ENCODE peak calls at places on chromosomes 6 and 20, in nine cellular contexts. W is body of pancreas, Q is upper lobe of right lung, J is cardiac muscle cell, N is A549, D is RWPE2, Y is fibroblast of lung, F is stomach, G is aorta. V is an unnamed sample.

GRCh38 chr6:55734256-55734655 is 141.1 kb downstream of the BMP5 start:
- DNase-seq in G (no peak), F (no peak), Y (peak; percentile 67), D (no peak), N (no peak), J (no peak), W (no peak), Q (no peak), V (no peak)

GRCh38 chr20:63955846-63956663 is at the start of gene UCKL1:
- DNase-seq in W (peak; percentile 95), F (peak; percentile 94), G (peak; percentile 97), Q (peak; percentile 96), N (peak; percentile 81), J (peak; percentile 94), D (peak; percentile 88), Y (peak; percentile 89), V (peak; percentile 94)

GRCh38 chr6:29561618-29562181 is 2.2 kb upstream of the UBD start:
- DNase-seq in W (no peak), G (no peak), N (no peak), J (no peak), Q (no peak), Y (no peak), D (no peak), F (no peak), V (no peak)

GRCh38 chr6:148700713-148701392 is 46.0 kb upstream of the UST start:
- DNase-seq in J (no peak), F (no peak), G (no peak), Y (peak; percentile 48), W (no peak), D (no peak), N (peak; percentile 5), Q (no peak), V (no peak)

GRCh38 chr6:97443408-97444080 is 160.5 kb upstream of the MMS22L start:
- DNase-seq in N (no peak), Y (no peak), D (no peak), Q (no peak), J (no peak), G (no peak), W (no peak), F (no peak), V (no peak)

GRCh38 chr6:77879527-77879926 is 226.7 kb downstream of the MEI4 start:
- DNase-seq in Y (no peak), G (no peak), F (no peak), Q (no peak), J (no peak), W (no peak), D (no peak), N (no peak), V (no peak)

GRCh38 chr6:71375676-71376075 is 87.1 kb downstream of the OGFRL1 start:
- DNase-seq in G (no peak), F (no peak), J (no peak), Q (no peak), N (no peak), Y (peak; percentile 61), D (no peak), W (no peak), V (no peak)

GRCh38 chr6:83183082-83183828 is 9.8 kb downstream of the PGM3 start:
- DNase-seq in W (no peak), G (peak; percentile 45), Q (no peak), J (no peak), D (no peak), F (no peak), Y (peak; percentile 97), N (no peak), V (no peak)

GRCh38 chr20:1945134-1945618 is 48.7 kb downstream of the PDYN start:
- DNase-seq in J (no peak), N (no peak), G (peak; percentile 85), W (peak; percentile 65), Y (no peak), D (no peak), F (peak; percentile 35), Q (peak; percentile 78), V (no peak)

GRCh38 chr20:17026346-17026745 is 200.5 kb upstream of the PCSK2 start:
- DNase-seq in D (no peak), N (no peak), Y (peak; percentile 61), J (no peak), G (no peak), W (no peak), F (no peak), Q (no peak), V (no peak)

DNA sequence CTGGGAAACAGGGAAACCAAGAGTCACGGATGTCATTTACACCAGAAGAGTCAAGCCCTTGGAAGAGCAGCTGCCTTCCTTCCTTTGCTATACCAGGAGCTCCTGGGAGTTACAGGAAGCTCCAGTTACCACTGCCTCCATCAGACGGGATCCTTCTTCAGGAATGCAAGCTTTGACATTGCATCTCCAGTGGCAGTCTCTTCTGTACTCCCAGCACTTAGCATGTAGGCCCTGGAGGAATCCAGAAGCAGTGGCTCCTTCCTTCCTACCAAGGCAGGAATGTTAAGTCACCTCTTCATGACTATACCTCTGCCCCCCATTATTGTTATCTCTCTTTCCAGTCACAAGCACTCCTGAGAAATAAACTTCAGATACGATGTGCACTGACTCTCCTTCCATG is 836.0 kb downstream of the MAFB start:
- DNase-seq in W (no peak), G (no peak), N (no peak), D (no peak), F (no peak), Q (no peak), J (no peak), Y (no peak), V (no peak)
- H3K4me1 ChIP-seq in W (peaks cover 30% of the 10 kb centered on the region), G (no peaks in the 10 kb centered on the region), N (no peaks in the 10 kb centered on the region), D (no peaks in the 10 kb centered on the region), F (peaks cover 27% of the 10 kb centered on the region), Q (peaks cover 18% of the 10 kb centered on the region), J (no peaks in the 10 kb centered on the region), Y (peaks cover 34% of the 10 kb centered on the region), V (no peaks in the 10 kb centered on the region)

GRCh38 chr20:56005389-56005715 is at the start of gene CBLN4:
- DNase-seq in Y (no peak), D (no peak), N (no peak), Q (no peak), G (no peak), W (no peak), J (no peak), F (no peak), V (no peak)
- H3K4me3 ChIP-seq in Y (no peak within 1 kb of the TSS), D (no peak within 1 kb of the TSS), N (no peak within 1 kb of the TSS), Q (peak within 1 kb of the TSS; percentile 16), G (no peak within 1 kb of the TSS), W (no peak within 1 kb of the TSS), J (no peak within 1 kb of the TSS), F (no peak within 1 kb of the TSS), V (no peak within 1 kb of the TSS)

DNA sequence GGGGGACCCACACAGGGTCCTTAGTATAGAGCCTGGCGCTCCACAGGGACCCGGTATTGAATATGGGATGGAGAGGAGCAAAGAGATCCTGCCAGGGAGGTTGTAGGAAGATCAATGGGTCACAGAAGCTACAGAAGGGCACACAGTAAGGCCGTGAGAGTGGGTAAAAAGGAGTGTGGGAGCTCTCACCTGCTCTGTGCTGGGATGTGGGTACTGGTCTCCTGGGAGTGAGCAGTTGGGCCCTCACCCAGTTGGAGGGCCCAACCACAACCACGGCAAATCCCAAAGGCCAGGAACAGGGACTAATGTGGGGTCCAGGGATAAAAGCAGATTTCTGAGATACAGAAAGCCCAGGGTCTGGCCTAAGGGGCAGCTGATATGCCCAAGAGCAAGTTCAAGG is 73.4 kb upstream of the RNF24 start:
- DNase-seq in Q (no peak), G (no peak), D (no peak), W (no peak), F (no peak), N (no peak), J (no peak), Y (no peak), V (no peak)
- H3K27ac ChIP-seq in Q (no peak overlapping the region), G (peak overlapping the region; percentile 56), D (no peak overlapping the region), W (no peak overlapping the region), F (no peak overlapping the region), N (peak overlapping the region; percentile 27), J (no peak overlapping the region), Y (no peak overlapping the region), V (no peak overlapping the region)

GRCh38 chr20:62885046-62885445 is 23.4 kb upstream of the TCFL5 start:
- DNase-seq in D (no peak), W (no peak), F (no peak), Y (no peak), G (no peak), J (no peak), Q (no peak), N (no peak), V (no peak)
- H3K4me1 ChIP-seq in D (peaks cover 11% of the 10 kb centered on the region), W (peaks cover 10% of the 10 kb centered on the region), F (peaks cover 18% of the 10 kb centered on the region), Y (peaks cover 15% of the 10 kb centered on the region), G (no peaks in the 10 kb centered on the region), J (no peaks in the 10 kb centered on the region), Q (no peaks in the 10 kb centered on the region), N (no peaks in the 10 kb centered on the region), V (peaks cover 2% of the 10 kb centered on the region)

V was measured in CD8-positive, alpha-beta memory T cell.